ENCODE peak calls at places on chromosomes 2 and 18, in eight cellular contexts. B is body of pancreas; O is GM10248; I is stimulated activated naive B cell treated with anti-CD40 and anti-IgM and Interleukin-4, amounts not matched to agents 10 μg/mL and 1 μg/mL and 100 μg/mL, for 72 hours; Z is HEK293T; R is germinal center; D is renal cortical epithelial cell; F is hippocampal formation. X is an unnamed sample.

GRCh38 chr18:58325521-58325908 is 281.5 kb downstream of the NEDD4L start:
- DNase-seq in B (no peak), D (no peak), R (no peak), I (no peak), O (no peak), Z (no peak), F (no peak), X (no peak)

GRCh38 chr18:57027190-57027708 is 119.6 kb upstream of the BOD1L2 start:
- DNase-seq in B (peak), O (no peak), R (no peak), I (no peak), F (no peak), Z (no peak), D (no peak), X (no peak)

GRCh38 chr2:128304715-128305554 is 13.7 kb downstream of the HS6ST1 start:
- DNase-seq in I (no peak), R (no peak), F (no peak), O (no peak), B (peak), D (peak), Z (peak), X (no peak)

GRCh38 chr2:223459328-223459939 is 142.7 kb downstream of the SCG2 start:
- DNase-seq in D (no peak), O (no peak), R (no peak), Z (no peak), F (no peak), I (no peak), B (no peak), X (no peak)

GRCh38 chr2:15082105-15083058 is 449.9 kb downstream of the LRATD1 start:
- DNase-seq in R (no peak), B (no peak), Z (no peak), I (no peak), D (no peak), F (no peak), O (no peak), X (no peak)

GRCh38 chr2:215392687-215393270 is 43.1 kb downstream of the FN1 start:
- DNase-seq in Z (no peak), D (no peak), B (no peak), R (no peak), O (no peak), F (no peak), I (no peak), X (no peak)

GRCh38 chr2:25042321-25043240 is 705 bp downstream of the EFR3B start:
- DNase-seq in B (peak), F (peak), O (peak), Z (peak), R (no peak), D (no peak), I (no peak), X (no peak)

GRCh38 chr18:23453657-23454011 is 547 bp downstream of the RIOK3 start:
- DNase-seq in F (no peak), I (no peak), R (no peak), D (peak), O (no peak), B (peak), Z (no peak), X (no peak)

GRCh38 chr2:121324601-121325000 is 39.6 kb upstream of the TFCP2L1 start:
- DNase-seq in R (no peak), F (no peak), D (no peak), O (no peak), Z (no peak), B (no peak), I (no peak), X (no peak)

GRCh38 chr2:241891315-241891987 is 21.9 kb downstream of the RTP5 start:
- DNase-seq in Z (no peak), F (no peak), R (no peak), I (no peak), D (no peak), B (peak), O (no peak), X (no peak)

GRCh38 chr2:16644204-16644925 is 21.3 kb downstream of the CYRIA start:
- DNase-seq in R (no peak), F (no peak), O (no peak), I (no peak), B (no peak), D (peak), Z (no peak), X (no peak)

GRCh38 chr18:45621068-45621511 is 5.8 kb downstream of the SLC14A2 start:
- DNase-seq in Z (peak), D (peak), F (peak), R (peak), O (peak), B (peak), I (peak), X (peak)

GRCh38 chr2:206045251-206045650 is 40.7 kb downstream of the INO80D start:
- DNase-seq in I (no peak), Z (no peak), R (no peak), D (peak), B (no peak), F (no peak), O (no peak), X (no peak)

GRCh38 chr2:20617892-20618467 is 32.9 kb downstream of the HS1BP3 start:
- DNase-seq in O (no peak), F (peak), D (peak), Z (peak), R (no peak), I (no peak), B (peak), X (peak)

GRCh38 chr2:178275600-178275999 is 81.3 kb downstream of the OSBPL6 start:
- DNase-seq in O (no peak), D (no peak), Z (no peak), I (no peak), R (no peak), B (no peak), F (no peak), X (no peak)

GRCh38 chr2:219023045-219023605 is 18.2 kb downstream of the CFAP65 start:
- DNase-seq in D (no peak), Z (no peak), B (no peak), O (no peak), R (no peak), I (no peak), F (no peak), X (no peak)

GRCh38 chr2:43343573-43344304 is 117.3 kb upstream of the ZFP36L2 start:
- DNase-seq in R (no peak), Z (no peak), I (no peak), D (peak), F (no peak), O (no peak), B (peak), X (no peak)

GRCh38 chr2:240018071-240018750 is 6.9 kb downstream of the NDUFA10 start:
- DNase-seq in D (no peak), R (no peak), O (no peak), F (no peak), Z (no peak), B (no peak), I (no peak), X (no peak)

GRCh38 chr2:158618859-158619490 is 162.2 kb downstream of the PKP4 start:
- DNase-seq in F (no peak), O (no peak), I (no peak), B (no peak), D (no peak), R (no peak), Z (no peak), X (no peak)

GRCh38 chr2:24544456-24545115 is 53.5 kb downstream of the NCOA1 start:
- DNase-seq in F (no peak), Z (no peak), R (no peak), I (no peak), D (no peak), O (no peak), B (no peak), X (no peak)

GRCh38 chr2:50455351-50455750 is 576.6 kb downstream of the NRXN1 start:
- DNase-seq in F (no peak), I (no peak), R (no peak), D (no peak), O (no peak), B (no peak), Z (no peak), X (no peak)

GRCh38 chr2:174217883-174218282 is 30.4 kb downstream of the OLA1 start:
- DNase-seq in B (no peak), D (peak), Z (no peak), F (no peak), I (no peak), O (no peak), R (no peak), X (no peak)

GRCh38 chr2:222054813-222055212 is 244.0 kb downstream of the PAX3 start:
- DNase-seq in Z (no peak), R (no peak), B (no peak), D (no peak), I (no peak), F (no peak), O (no peak), X (no peak)

GRCh38 chr18:55031979-55032378 is 72.7 kb upstream of the CCDC68 start:
- DNase-seq in F (no peak), O (no peak), D (no peak), Z (no peak), I (no peak), R (no peak), B (no peak), X (no peak)

GRCh38 chr2:133484783-133485182 is 83.5 kb downstream of the NCKAP5 start:
- DNase-seq in I (no peak), R (no peak), F (no peak), O (no peak), B (no peak), Z (no peak), D (peak), X (no peak)

GRCh38 chr2:216535454-216535995 is 36.9 kb downstream of the RPL37A start:
- DNase-seq in R (no peak), O (no peak), B (peak), F (no peak), D (peak), I (no peak), Z (no peak), X (no peak)

GRCh38 chr18:49959176-49959575 is 145.8 kb upstream of the ACAA2 start:
- DNase-seq in O (peak), R (no peak), B (no peak), F (no peak), I (no peak), D (no peak), Z (no peak), X (no peak)

GRCh38 chr2:86793752-86794151 is 3.0 kb upstream of the CD8A start:
- DNase-seq in O (no peak), F (no peak), D (no peak), Z (no peak), I (no peak), R (no peak), B (no peak), X (no peak)

GRCh38 chr18:28963481-28963880 is 786.6 kb upstream of the CDH2 start:
- DNase-seq in F (no peak), B (no peak), Z (no peak), R (no peak), D (no peak), I (no peak), O (no peak), X (no peak)

GRCh38 chr2:239660390-239661228 is 259.8 kb upstream of the HDAC4 start:
- DNase-seq in F (no peak), I (no peak), O (no peak), Z (no peak), B (no peak), D (no peak), R (no peak), X (no peak)

GRCh38 chr2:112622528-112622849 is 23.2 kb upstream of the SLC20A1 start:
- DNase-seq in O (no peak), F (no peak), Z (no peak), R (no peak), B (no peak), D (no peak), I (no peak), X (no peak)

GRCh38 chr18:48640566-48641270 is 101.9 kb downstream of the CTIF start:
- DNase-seq in B (no peak), F (no peak), D (no peak), Z (no peak), I (no peak), R (no peak), O (no peak), X (no peak)

GRCh38 chr2:158598856-158599517 is 142.2 kb downstream of the PKP4 start:
- DNase-seq in O (no peak), F (no peak), R (no peak), B (no peak), I (no peak), Z (no peak), D (no peak), X (no peak)

GRCh38 chr2:201152517-201152916 is 30.4 kb upstream of the CASP10 start:
- DNase-seq in R (no peak), Z (no peak), B (no peak), F (no peak), O (no peak), I (no peak), D (no peak), X (no peak)

GRCh38 chr2:196991061-196991460 is 64.6 kb upstream of the PGAP1 start:
- DNase-seq in F (no peak), R (no peak), B (no peak), Z (no peak), D (peak), I (no peak), O (no peak), X (no peak)

GRCh38 chr2:155250800-155251199 is 552.3 kb downstream of the KCNJ3 start:
- DNase-seq in F (no peak), Z (peak), R (no peak), B (no peak), O (no peak), D (peak), I (no peak), X (peak)

GRCh38 chr18:58977223-58977622 is 112.5 kb downstream of the ZNF532 start:
- DNase-seq in O (no peak), Z (no peak), B (no peak), F (no peak), I (no peak), R (no peak), D (no peak), X (no peak)

GRCh38 chr2:62330959-62331358 is 135.0 kb downstream of the B3GNT2 start:
- DNase-seq in F (no peak), Z (no peak), D (no peak), R (no peak), O (no peak), I (no peak), B (no peak), X (no peak)

GRCh38 chr18:58635891-58636290 is 7.0 kb upstream of the ALPK2 start:
- DNase-seq in O (no peak), D (peak), R (no peak), F (no peak), I (no peak), Z (no peak), B (no peak), X (no peak)

GRCh38 chr2:241908686-241909420 is 39.3 kb downstream of the RTP5 start:
- DNase-seq in F (no peak), Z (no peak), O (no peak), R (no peak), D (no peak), I (no peak), B (no peak), X (no peak)